ENCODE peak calls at places on chromosomes 11 and 22, in seven cellular contexts. K is upper lobe of right lung, W is colonic mucosa, O is astrocyte, G is tibial artery, P is lung, T is HCT116. L is an unnamed sample. For H3K4me1, the result is how much of the 10 kb centered on the place peaks cover.

GRCh38 chr11:35549787-35550186 is 24.4 kb upstream of the PAMR1 start:
- DNase-seq in K (no peak), W (no peak), O (peak), G (no peak), P (peak), T (no peak), L (no peak)

GRCh38 chr11:14638561-14638960 is 5.0 kb upstream of the PDE3B start:
- DNase-seq in K (no peak), W (no peak), O (no peak), G (no peak), P (no peak), T (no peak), L (no peak)

GRCh38 chr11:31881825-31882224 is 70.7 kb upstream of the PAX6 start:
- DNase-seq in K (no peak), W (no peak), O (no peak), G (no peak), P (no peak), T (no peak), L (no peak)

GRCh38 chr11:90178751-90179150 is 44.1 kb downstream of the CHORDC1 start:
- DNase-seq in K (no peak), W (no peak), O (no peak), G (no peak), P (no peak), T (no peak), L (no peak)

GRCh38 chr22:37627091-37627490 is 12.4 kb upstream of the SH3BP1 start:
- DNase-seq in K (no peak), W (no peak), O (no peak), G (no peak), P (no peak), T (no peak), L (no peak)

GRCh38 chr22:34604312-34604711 is 461.6 kb upstream of the ISX start:
- DNase-seq in K (no peak), W (no peak), O (no peak), G (no peak), P (no peak), T (no peak), L (no peak)

GRCh38 chr11:43601511-43601910 is 79.0 kb upstream of the HSD17B12 start:
- DNase-seq in K (no peak), W (no peak), O (no peak), G (no peak), P (no peak), T (no peak), L (no peak)

GRCh38 chr11:25981998-25982397 is 349.9 kb upstream of the ANO3 start:
- DNase-seq in K (no peak), W (peak), O (peak), G (no peak), P (no peak), T (no peak), L (no peak)

GRCh38 chr11:73445980-73446379 is 69.8 kb downstream of the RELT start:
- DNase-seq in K (no peak), W (no peak), O (no peak), G (no peak), P (no peak), T (no peak), L (no peak)

GRCh38 chr22:33922268-33922667 is 2.0 kb upstream of the LARGE1 start:
- DNase-seq in K (no peak), W (peak), O (peak), G (peak), P (no peak), T (no peak), L (peak)

GRCh38 chr22:46090051-46090591 is 60.2 kb upstream of the PPARA start:
- DNase-seq in K (peak), W (no peak), O (no peak), G (peak), P (no peak), T (no peak), L (no peak)

GRCh38 chr11:42762348-42762747 is 549.4 kb upstream of the API5 start:
- DNase-seq in K (no peak), W (no peak), O (no peak), G (no peak), P (no peak), T (no peak), L (no peak)

GRCh38 chr11:58330861-58331260 is 28.0 kb downstream of the OR5B17 start:
- DNase-seq in K (no peak), W (no peak), O (peak), G (no peak), P (no peak), T (no peak), L (no peak)

GRCh38 chr11:112752563-112752962 is 208.7 kb upstream of the NCAM1 start:
- DNase-seq in K (no peak), W (no peak), O (no peak), G (no peak), P (no peak), T (no peak), L (no peak)

GRCh38 chr11:12085371-12086251 is 24.8 kb upstream of the MICAL2 start:
- DNase-seq in K (no peak), W (no peak), O (peak), G (no peak), P (no peak), T (no peak), L (no peak)

GRCh38 chr11:74318241-74318932 is 6.9 kb upstream of the P4HA3 start:
- DNase-seq in K (no peak), W (no peak), O (peak), G (no peak), P (no peak), T (no peak), L (no peak)

GRCh38 chr11:113198907-113199660 is 115.3 kb upstream of the TTC12 start:
- DNase-seq in K (no peak), W (no peak), O (no peak), G (no peak), P (no peak), T (no peak), L (no peak)

GRCh38 chr11:35003658-35004057 is 87.2 kb downstream of the PDHX start:
- DNase-seq in K (no peak), W (no peak), O (peak), G (no peak), P (no peak), T (no peak), L (no peak)

GRCh38 chr11:44804449-44805151 is 77.8 kb downstream of the TSPAN18 start:
- DNase-seq in K (peak), W (no peak), O (peak), G (no peak), P (no peak), T (no peak), L (no peak)

GRCh38 chr11:57288771-57289579 is 35.8 kb downstream of the TNKS1BP1 start:
- DNase-seq in K (no peak), W (peak), O (peak), G (no peak), P (no peak), T (no peak), L (no peak)

GRCh38 chr11:16356057-16356750 is at the start of gene SOX6:
- DNase-seq in K (no peak), W (no peak), O (peak), G (no peak), P (no peak), T (no peak), L (peak)

GRCh38 chr11:86196291-86196690 is 48.3 kb upstream of the EED start:
- DNase-seq in K (no peak), W (no peak), O (no peak), G (no peak), P (no peak), T (no peak), L (no peak)

GRCh38 chr11:103870821-103871309 is 165.6 kb upstream of the DDI1 start:
- DNase-seq in K (no peak), W (peak), O (no peak), G (peak), P (peak), T (no peak), L (peak)

GRCh38 chr22:40764743-40765441 is 54.3 kb downstream of the SLC25A17 start:
- DNase-seq in K (no peak), W (no peak), O (no peak), G (no peak), P (no peak), T (no peak), L (no peak)

GRCh38 chr11:16012125-16012751 is 344.1 kb downstream of the SOX6 start:
- DNase-seq in K (no peak), W (no peak), O (no peak), G (no peak), P (no peak), T (no peak), L (peak)

GRCh38 chr11:130726234-130726559 is 190.1 kb downstream of the SNX19 start:
- DNase-seq in K (no peak), W (peak), O (peak), G (peak), P (no peak), T (no peak), L (no peak)

GRCh38 chr11:23885801-23886200 is 611.1 kb upstream of the LUZP2 start:
- DNase-seq in K (no peak), W (no peak), O (no peak), G (no peak), P (no peak), T (no peak), L (no peak)

GRCh38 chr11:109041876-109042275 is 377.0 kb downstream of the DDX10 start:
- DNase-seq in K (no peak), W (no peak), O (no peak), G (no peak), P (no peak), T (no peak), L (no peak)

GRCh38 chr11:80727315-80727714 is 1286.5 kb upstream of the TENM4 start:
- DNase-seq in K (no peak), W (peak), O (no peak), G (no peak), P (no peak), T (no peak), L (peak)

GRCh38 chr11:77413850-77414249 is 60.0 kb downstream of the PAK1 start:
- DNase-seq in K (no peak), W (no peak), O (no peak), G (no peak), P (no peak), T (no peak), L (no peak)

GRCh38 chr11:93225642-93226041 is 27.9 kb upstream of the SLC36A4 start:
- DNase-seq in K (no peak), W (no peak), O (no peak), G (no peak), P (no peak), T (peak), L (no peak)

GRCh38 chr11:13480198-13480597 is 15.6 kb downstream of the PTH start:
- DNase-seq in K (no peak), W (peak), O (no peak), G (no peak), P (no peak), T (no peak), L (no peak)

GRCh38 chr22:30830907-30831306 is 136.2 kb downstream of the OSBP2 start:
- DNase-seq in K (no peak), W (peak), O (peak), G (no peak), P (no peak), T (peak), L (no peak)

GRCh38 chr11:46347637-46348311 is 511 bp downstream of the DGKZ start:
- DNase-seq in K (no peak), W (peak), O (no peak), G (no peak), P (no peak), T (no peak), L (no peak)

GRCh38 chr11:46346886-46347636 is at the start of gene DGKZ:
- DNase-seq in K (peak), W (peak), O (peak), G (peak), P (peak), T (peak), L (peak)

GRCh38 chr11:46345881-46346484 is 1.3 kb upstream of the DGKZ start:
- DNase-seq in K (no peak), W (no peak), O (no peak), G (no peak), P (no peak), T (no peak), L (no peak)

GRCh38 chr11:46343520-46343919 is 3.7 kb upstream of the DGKZ start:
- DNase-seq in K (no peak), W (no peak), O (no peak), G (no peak), P (no peak), T (no peak), L (no peak)

DNA sequence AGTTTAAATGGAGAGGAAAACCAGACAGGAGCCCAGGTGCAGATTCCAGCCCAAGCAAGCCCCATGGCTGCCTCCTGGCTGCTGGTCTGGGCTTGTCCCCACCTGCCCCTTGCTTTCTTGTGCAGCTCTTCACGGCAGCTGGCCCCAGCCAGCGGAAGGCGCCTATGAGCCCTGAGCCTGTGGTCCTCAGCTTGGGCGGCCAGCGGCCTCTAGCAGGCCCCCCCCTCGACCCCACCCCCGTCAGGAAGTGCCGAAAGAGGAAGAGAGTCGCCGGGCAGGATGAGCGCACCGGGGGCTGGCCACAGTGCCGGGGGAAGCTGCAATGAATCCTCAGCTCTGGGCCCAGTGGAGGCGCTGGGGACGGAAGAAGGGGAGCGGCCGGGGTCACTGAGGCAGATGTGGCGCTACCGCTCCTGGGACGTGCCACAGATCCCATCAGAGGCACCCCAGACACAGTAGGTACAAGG is 2.1 kb upstream of the DGKZ start:
- DNase-seq in K (peak), W (no peak), O (no peak), G (peak), P (peak), T (no peak), L (no peak)
- TF ChIP-seq CTCF in K (no peak), W (no peak), O (no peak), G (no peak), P (no peak), T (no peak), L (no peak)

GRCh38 chr11:114260077-114260476 is 36.1 kb upstream of the NNMT start:
- DNase-seq in K (peak), W (no peak), O (no peak), G (no peak), P (no peak), T (no peak), L (no peak)
- H3K4me1 ChIP-seq in K (under half), W (under half), O (under half), G (half or more), P (under half), T (under half), L (under half)

DNA sequence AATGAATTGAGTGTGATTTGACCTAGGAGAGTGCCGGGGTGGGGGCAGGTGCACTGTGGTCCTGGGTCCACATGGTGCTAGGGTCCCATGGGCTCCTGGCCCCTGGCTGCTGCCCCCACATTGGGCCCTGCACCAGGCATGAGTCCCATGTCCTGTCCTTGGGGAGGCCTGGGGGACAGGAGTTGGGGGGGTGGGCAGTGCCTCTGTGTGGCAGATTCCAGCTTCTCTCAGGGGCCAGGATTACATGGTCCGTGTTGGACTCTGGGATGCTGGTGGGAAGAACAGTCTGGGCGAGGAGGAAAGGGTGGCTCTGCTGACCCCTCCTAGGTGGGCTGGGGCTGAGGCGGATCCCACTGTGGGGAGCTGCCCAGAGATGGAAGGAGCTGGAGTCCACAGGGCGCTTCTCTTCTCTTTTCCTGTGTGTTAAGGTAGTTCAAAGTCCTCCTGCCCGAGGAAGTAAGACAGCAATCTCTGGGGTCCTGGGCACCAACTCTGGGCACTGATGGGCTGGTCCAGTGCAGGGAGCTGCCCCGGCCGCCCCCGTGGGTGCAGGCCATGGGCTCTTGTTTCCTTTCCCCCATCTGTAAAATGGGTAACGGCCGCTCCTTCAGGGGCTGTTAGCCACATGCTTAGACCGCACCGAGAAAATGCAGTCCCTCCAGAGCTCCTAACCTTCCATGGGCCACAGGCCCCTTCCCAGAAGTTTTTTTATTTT is 19.8 kb downstream of the KCNQ1 start:
- DNase-seq in K (peak), W (peak), O (no peak), G (no peak), P (no peak), T (no peak), L (peak)
- H3K27ac ChIP-seq in K (no peak), W (no peak), O (no peak), G (no peak), P (no peak), T (no peak), L (no peak)

GRCh38 chr11:46896719-46897406 is 21.5 kb downstream of the LRP4 start:
- DNase-seq in K (no peak), W (no peak), O (no peak), G (no peak), P (no peak), T (peak), L (no peak)
- TF ChIP-seq CTCF in K (peak), W (no peak), O (peak), G (no peak), P (no peak), T (peak), L (no peak)

GRCh38 chr11:1305558-1306056 is 3.8 kb downstream of the TOLLIP start:
- DNase-seq in K (no peak), W (no peak), O (no peak), G (no peak), P (no peak), T (no peak), L (no peak)
- H3K4me1 ChIP-seq in K (half or more), W (under half), O (under half), G (half or more), P (under half), T (under half), L (half or more)

GRCh38 chr22:28903719-28904118 is 20.3 kb downstream of the ZNRF3 start:
- DNase-seq in K (no peak), W (no peak), O (no peak), G (no peak), P (no peak), T (no peak), L (peak)

GRCh38 chr22:28903080-28903479 is 19.7 kb downstream of the ZNRF3 start:
- DNase-seq in K (no peak), W (peak), O (no peak), G (no peak), P (no peak), T (no peak), L (peak)

GRCh38 chr22:28904211-28904808 is 20.9 kb downstream of the ZNRF3 start:
- DNase-seq in K (no peak), W (no peak), O (peak), G (no peak), P (no peak), T (no peak), L (no peak)

GRCh38 chr22:28900379-28900778 is 17.0 kb downstream of the ZNRF3 start:
- DNase-seq in K (no peak), W (no peak), O (no peak), G (no peak), P (no peak), T (no peak), L (no peak)

DNA sequence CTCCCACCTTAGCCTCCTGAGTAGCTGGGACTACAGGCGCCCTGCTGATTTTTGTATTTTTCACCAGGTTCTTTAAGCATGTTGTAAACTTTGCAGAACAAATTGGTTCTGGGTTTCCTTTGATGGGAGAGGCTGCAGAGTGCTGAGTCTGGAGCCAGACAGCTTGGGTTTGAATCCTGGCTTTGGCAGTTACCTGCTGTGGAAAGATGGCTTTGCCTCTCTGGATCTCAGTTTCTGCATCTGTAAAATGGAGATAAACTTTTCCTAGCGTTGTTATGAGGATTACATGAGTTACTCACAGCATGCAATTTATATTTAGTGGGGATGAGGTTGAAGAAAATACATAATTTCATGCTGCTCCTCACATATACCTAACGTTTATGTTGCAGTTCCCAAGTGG is 19.1 kb downstream of the ZNRF3 start:
- DNase-seq in K (no peak), W (no peak), O (no peak), G (no peak), P (no peak), T (no peak), L (no peak)
- H3K27ac ChIP-seq in K (no peak), W (no peak), O (no peak), G (peak), P (no peak), T (no peak), L (peak)

GRCh38 chr11:71404209-71404608 is 44.0 kb downstream of the DHCR7 start:
- DNase-seq in K (no peak), W (no peak), O (no peak), G (no peak), P (no peak), T (no peak), L (no peak)

GRCh38 chr11:71407356-71407755 is 40.8 kb downstream of the DHCR7 start:
- DNase-seq in K (no peak), W (no peak), O (no peak), G (no peak), P (no peak), T (no peak), L (no peak)

GRCh38 chr11:71408826-71409225 is 39.4 kb downstream of the DHCR7 start:
- DNase-seq in K (no peak), W (no peak), O (no peak), G (no peak), P (no peak), T (no peak), L (no peak)

GRCh38 chr11:71410363-71410966 is 37.7 kb downstream of the DHCR7 start:
- DNase-seq in K (no peak), W (no peak), O (no peak), G (no peak), P (no peak), T (no peak), L (no peak)

GRCh38 chr11:71406681-71407080 is 41.5 kb downstream of the DHCR7 start:
- DNase-seq in K (no peak), W (no peak), O (no peak), G (no peak), P (no peak), T (no peak), L (no peak)
- TF ChIP-seq CTCF in K (no peak), W (no peak), O (no peak), G (no peak), P (no peak), T (no peak), L (no peak)

GRCh38 chr11:8382436-8383053 is 118.9 kb upstream of the LMO1 start:
- DNase-seq in K (peak), W (no peak), O (peak), G (no peak), P (no peak), T (no peak), L (no peak)
- H3K4me1 ChIP-seq in K (under half), W (under half), O (under half), G (under half), P (under half), T (under half), L (under half)

DNA sequence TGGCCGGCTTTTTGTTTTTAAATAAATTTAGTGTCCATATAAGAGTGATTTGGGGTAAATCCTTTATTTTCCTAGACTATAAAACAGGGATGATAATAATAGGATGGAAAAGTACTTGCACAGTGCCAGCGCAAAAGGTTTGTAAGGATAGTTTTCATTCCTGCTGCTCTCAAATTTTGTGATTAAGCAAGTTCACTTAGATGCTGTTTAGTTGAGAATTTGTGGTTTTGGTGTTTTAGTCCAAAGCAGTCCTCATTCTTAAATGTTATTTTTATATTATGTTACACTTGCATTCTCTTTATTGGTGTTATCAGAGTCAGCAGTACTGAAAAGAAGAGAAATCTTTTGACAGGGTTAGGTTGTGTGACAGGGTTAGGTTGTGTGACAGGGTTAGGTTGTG is 47.9 kb downstream of the PPP6R3 start:
- DNase-seq in K (no peak), W (no peak), O (peak), G (no peak), P (no peak), T (no peak), L (no peak)
- H3K27ac ChIP-seq in K (no peak), W (no peak), O (no peak), G (no peak), P (no peak), T (no peak), L (no peak)